ENCODE peak calls at places on chromosomes 6 and 20, in six cellular contexts. M is fibroblast of lung; X is breast epithelium; R is CD8-positive, alpha-beta memory T cell; A is AG04450; P is left ventricle myocardium inferior. C is an unnamed sample.

GRCh38 chr6:169722362-169723199 is 1.7 kb downstream of the PHF10 start:
- DNase-seq in R (no peak), M (peak), X (peak), A (peak), P (peak), C (no peak)

GRCh38 chr6:154167163-154167562 is 128.1 kb downstream of the OPRM1 start:
- DNase-seq in M (no peak), R (no peak), X (no peak), P (no peak), A (no peak), C (no peak)

GRCh38 chr6:167976708-167977107 is 20.8 kb upstream of the KIF25 start:
- DNase-seq in X (no peak), P (no peak), M (no peak), A (no peak), R (no peak), C (no peak)

GRCh38 chr6:170114956-170115855 is 175.7 kb downstream of the DLL1 start:
- DNase-seq in M (no peak), X (no peak), A (no peak), P (peak), R (no peak), C (peak)

GRCh38 chr6:147769496-147770087 is 261.1 kb downstream of the SAMD5 start:
- DNase-seq in R (no peak), X (no peak), P (no peak), M (no peak), A (no peak), C (no peak)

GRCh38 chr20:36950432-36951197 is 893 bp downstream of the SAMHD1 start:
- DNase-seq in M (peak), R (peak), X (no peak), A (no peak), P (peak), C (peak)

GRCh38 chr20:56391037-56391436 is 978 bp downstream of the AURKA start:
- DNase-seq in P (no peak), M (no peak), X (no peak), R (no peak), A (no peak), C (no peak)

GRCh38 chr6:16821834-16822264 is 60.6 kb upstream of the ATXN1 start:
- DNase-seq in M (no peak), R (no peak), A (no peak), X (no peak), P (no peak), C (no peak)

GRCh38 chr20:50431066-50431450 is 79.1 kb upstream of the PTPN1 start:
- DNase-seq in A (no peak), R (no peak), M (no peak), X (peak), P (no peak), C (no peak)

GRCh38 chr20:48642105-48642880 is 185.5 kb downstream of the PREX1 start:
- DNase-seq in X (no peak), R (no peak), M (no peak), P (no peak), A (no peak), C (no peak)

GRCh38 chr20:62815066-62815991 is 1.5 kb upstream of the COL9A3 start:
- DNase-seq in M (no peak), X (no peak), R (no peak), P (no peak), A (no peak), C (no peak)

GRCh38 chr6:139595183-139595582 is 220.7 kb upstream of the CITED2 start:
- DNase-seq in M (peak), P (no peak), X (peak), R (no peak), A (no peak), C (no peak)

GRCh38 chr6:2396856-2397640 is 151.6 kb upstream of the GMDS start:
- DNase-seq in M (peak), A (peak), R (no peak), P (peak), X (peak), C (no peak)

GRCh38 chr6:106360410-106360988 is at the start of gene CRYBG1:
- DNase-seq in P (peak), M (peak), A (no peak), X (peak), R (peak), C (no peak)

GRCh38 chr6:111551521-111552231 is 54.0 kb downstream of the TRAF3IP2 start:
- DNase-seq in X (peak), A (no peak), R (no peak), P (no peak), M (no peak), C (no peak)

GRCh38 chr6:46287681-46288080 is 116.9 kb upstream of the ENPP5 start:
- DNase-seq in A (no peak), M (no peak), X (no peak), P (no peak), R (no peak), C (no peak)

GRCh38 chr20:19757973-19758887 is at the start of gene RIN2:
- DNase-seq in X (peak), R (no peak), A (peak), P (peak), M (peak), C (peak)

GRCh38 chr20:59587570-59587969 is 16.8 kb upstream of the PHACTR3 start:
- DNase-seq in X (no peak), M (no peak), P (no peak), A (no peak), R (no peak), C (no peak)

GRCh38 chr6:103140308-103141027 is 1719.3 kb downstream of the HACE1 start:
- DNase-seq in M (no peak), A (no peak), X (no peak), R (no peak), P (no peak), C (no peak)

GRCh38 chr6:169935348-169935718 is 183.9 kb downstream of the ERMARD start:
- DNase-seq in M (no peak), A (no peak), R (no peak), P (no peak), X (no peak), C (no peak)

GRCh38 chr20:62449951-62450815 is 22.8 kb upstream of the RBBP8NL start:
- DNase-seq in A (no peak), P (peak), R (no peak), X (no peak), M (no peak), C (no peak)

GRCh38 chr20:53159144-53159543 is 187.0 kb downstream of the TSHZ2 start:
- DNase-seq in A (no peak), P (no peak), M (peak), R (no peak), X (no peak), C (no peak)

GRCh38 chr6:73302339-73302738 is 39.3 kb upstream of the KHDC1 start:
- DNase-seq in M (no peak), P (no peak), R (no peak), A (no peak), X (no peak), C (no peak)

GRCh38 chr6:37047421-37047931 is 42.0 kb downstream of the FGD2 start:
- DNase-seq in R (no peak), M (no peak), X (no peak), A (no peak), P (no peak), C (no peak)

GRCh38 chr20:30281584-30282197 is 975.8 kb upstream of the DEFB115 start:
- DNase-seq in A (no peak), R (no peak), M (no peak), X (no peak), P (no peak), C (no peak)

GRCh38 chr20:30286157-30286556 is 971.3 kb upstream of the DEFB115 start:
- DNase-seq in X (no peak), P (no peak), A (no peak), R (no peak), M (peak), C (no peak)

GRCh38 chr20:30284533-30284932 is 972.9 kb upstream of the DEFB115 start:
- DNase-seq in M (no peak), P (no peak), X (no peak), A (no peak), R (no peak), C (no peak)
- H3K4me3 ChIP-seq in M (no peak), P (peak), X (no peak), A (no peak), R (peak), C (peak)

DNA sequence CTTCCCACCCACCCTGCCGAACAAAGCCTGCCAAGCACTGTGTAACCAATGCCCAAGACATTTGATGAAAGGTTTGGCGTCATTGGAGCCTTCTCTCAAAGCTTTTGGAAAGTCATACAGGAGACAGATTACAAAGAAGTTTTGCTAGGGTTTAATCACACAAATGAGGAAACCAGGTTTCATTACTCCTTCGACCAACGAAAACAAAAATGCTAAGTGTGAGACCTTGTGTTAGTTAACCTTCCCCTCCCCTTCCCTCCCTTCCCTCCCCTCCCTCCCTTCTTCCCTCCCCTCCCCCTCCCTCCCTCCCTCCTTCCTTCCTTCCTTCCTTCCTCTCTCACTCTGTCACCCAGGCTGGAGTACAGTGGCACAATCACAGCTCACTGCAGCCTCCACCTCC is 96.1 kb upstream of the CD83 start:
- DNase-seq in A (no peak), X (no peak), R (no peak), P (no peak), M (no peak), C (no peak)
- H3K4me3 ChIP-seq in A (no peak), X (no peak), R (no peak), P (no peak), M (no peak), C (no peak)

DNA sequence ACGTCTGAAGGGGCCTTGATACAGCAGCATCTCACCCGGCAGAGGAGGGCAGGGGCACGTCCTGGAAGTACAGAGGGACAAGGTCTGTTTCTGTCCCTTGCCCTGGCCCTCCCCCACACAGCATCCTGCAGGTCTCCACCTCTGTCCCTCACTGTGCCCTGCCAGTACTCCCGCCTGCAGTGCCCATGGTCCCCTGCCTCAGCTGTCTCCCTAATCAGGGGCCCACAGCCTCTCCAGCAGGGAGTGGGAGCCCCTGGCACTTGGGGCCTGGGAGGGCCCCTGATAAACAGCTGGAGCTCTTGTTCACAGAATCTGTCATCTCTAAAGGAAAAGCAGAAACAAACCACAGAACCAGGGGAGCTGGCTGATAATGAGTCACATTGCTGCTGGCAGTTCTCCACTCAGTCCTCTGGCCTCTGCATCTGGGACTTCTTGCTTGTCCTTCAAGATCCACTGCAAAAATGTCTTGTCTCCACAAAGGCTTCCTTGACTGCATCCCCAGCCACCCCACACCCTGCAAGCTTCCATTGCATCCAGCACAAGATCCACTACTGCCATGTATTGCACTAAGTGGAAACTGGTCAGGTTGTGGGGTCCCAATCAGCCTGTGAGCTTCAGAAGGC is 33.2 kb upstream of the TAF8 start:
- DNase-seq in A (peak), M (peak), P (no peak), R (no peak), X (no peak), C (no peak)
- H3K4me3 ChIP-seq in A (no peak), M (no peak), P (no peak), R (no peak), X (no peak), C (no peak)

GRCh38 chr6:96156425-96156824 is 140.7 kb downstream of the FUT9 start:
- DNase-seq in X (no peak), A (no peak), M (no peak), R (no peak), P (no peak), C (no peak)
- H3K4me3 ChIP-seq in X (peak), A (no peak), M (no peak), R (no peak), P (no peak), C (no peak)

DNA sequence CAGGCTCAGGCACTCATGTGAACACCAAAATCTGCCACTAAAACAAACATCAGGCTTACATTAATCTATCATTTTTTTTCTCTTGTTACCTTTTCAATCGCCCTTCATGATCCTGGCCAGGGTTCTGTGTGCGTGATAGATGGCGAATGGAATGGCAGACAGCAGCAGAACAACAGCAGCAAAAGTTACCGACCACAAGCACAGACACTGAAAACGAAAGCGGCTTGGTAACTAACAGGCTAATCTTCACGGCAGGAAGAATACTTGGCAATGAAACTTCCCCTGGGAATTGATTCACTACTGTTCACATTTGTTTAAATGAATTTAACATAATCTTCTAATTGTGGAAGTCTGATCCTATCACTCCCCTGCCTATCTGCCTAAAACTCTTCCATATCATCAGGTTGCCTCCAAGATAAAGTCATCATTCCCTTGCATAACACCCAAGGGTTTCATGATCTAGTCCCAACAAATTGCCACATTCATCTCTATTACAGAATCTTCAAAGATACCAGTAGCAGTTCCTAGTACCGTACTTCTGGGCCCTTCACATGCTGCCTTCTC is 28.7 kb downstream of the PTPRK start:
- DNase-seq in A (no peak), R (no peak), P (no peak), X (peak), M (peak), C (no peak)
- H3K4me3 ChIP-seq in A (peak), R (no peak), P (peak), X (peak), M (peak), C (peak)

GRCh38 chr6:43911354-43911624 is 141.3 kb downstream of the VEGFA start:
- DNase-seq in A (no peak), R (no peak), P (no peak), X (no peak), M (no peak), C (no peak)
- H3K4me3 ChIP-seq in A (no peak), R (no peak), P (no peak), X (no peak), M (no peak), C (no peak)